ENCODE peak calls at places on chromosomes 2 and 18, in seven cellular contexts. J, G, X, B, Q, L and Z are unnamed samples.

GRCh38 chr2:49931243-49931642 is 776.9 kb upstream of the FSHR start:
- DNase-seq in Q (no peak), X (no peak), L (no peak), J (no peak), G (no peak), B (no peak), Z (no peak)

GRCh38 chr18:45166341-45167108 is 448.8 kb upstream of the SLC14A2 start:
- DNase-seq in X (no peak), G (no peak), J (peak), Q (no peak), L (peak), B (peak), Z (no peak)

GRCh38 chr18:34501553-34501952 is 208.5 kb upstream of the DTNA start:
- DNase-seq in G (no peak), B (no peak), L (no peak), Q (no peak), X (no peak), J (no peak), Z (no peak)

GRCh38 chr2:29560030-29560429 is 361.4 kb downstream of the ALK start:
- DNase-seq in J (no peak), B (no peak), X (no peak), G (no peak), L (no peak), Q (no peak), Z (no peak)

GRCh38 chr2:68837164-68837860 is 33.9 kb downstream of the BMP10 start:
- DNase-seq in X (peak), J (peak), B (no peak), Q (peak), L (no peak), G (peak), Z (no peak)

GRCh38 chr2:223108376-223109100 is 56.5 kb downstream of the KCNE4 start:
- DNase-seq in G (no peak), B (peak), L (peak), X (no peak), Q (no peak), J (no peak), Z (no peak)

GRCh38 chr18:902179-902718 is 2.4 kb upstream of the ADCYAP1 start:
- DNase-seq in L (no peak), J (no peak), G (no peak), Q (peak), X (peak), B (peak), Z (peak)

GRCh38 chr2:8555543-8555942 is 126.3 kb upstream of the ID2 start:
- DNase-seq in J (no peak), B (no peak), X (no peak), Q (no peak), L (no peak), G (no peak), Z (no peak)

GRCh38 chr18:55416791-55417190 is 171.2 kb downstream of the TCF4 start:
- DNase-seq in L (no peak), Q (no peak), X (no peak), G (no peak), J (no peak), B (no peak), Z (no peak)

GRCh38 chr18:37346048-37346447 is 219.6 kb downstream of the CELF4 start:
- DNase-seq in L (no peak), X (no peak), B (no peak), G (no peak), Q (no peak), J (no peak), Z (no peak)